ENCODE peak calls at places on chromosomes 11 and 22, in five cellular contexts. One of them, this sample, is unnamed.

GRCh38 chr11:80782135-80782885 is 1341.5 kb upstream of the TENM4 start:
- DNase-seq in kidney: no peak
- DNase-seq in SJSA1: no peak
- DNase-seq in foreskin fibroblast: no peak
- DNase-seq in CD8-positive, alpha-beta T cell: no peak
- DNase-seq in this sample: no peak

GRCh38 chr11:130166457-130166784 is 6.8 kb downstream of the ST14 start:
- DNase-seq in foreskin fibroblast: peak; percentile 95
- DNase-seq in CD8-positive, alpha-beta T cell: no peak
- DNase-seq in SJSA1: peak; percentile 18
- DNase-seq in kidney: no peak
- DNase-seq in this sample: peak; percentile 74

GRCh38 chr11:113179181-113179701 is 135.1 kb upstream of the TTC12 start:
- DNase-seq in SJSA1: no peak
- DNase-seq in foreskin fibroblast: no peak
- DNase-seq in kidney: no peak
- DNase-seq in CD8-positive, alpha-beta T cell: no peak
- DNase-seq in this sample: no peak

GRCh38 chr11:43327987-43328386 is 16.2 kb downstream of the API5 start:
- DNase-seq in foreskin fibroblast: peak; percentile 97
- DNase-seq in SJSA1: peak; percentile 66
- DNase-seq in CD8-positive, alpha-beta T cell: no peak
- DNase-seq in kidney: no peak
- DNase-seq in this sample: peak; percentile 72

GRCh38 chr11:107704432-107704831 is 7.4 kb downstream of the SLN start:
- DNase-seq in CD8-positive, alpha-beta T cell: no peak
- DNase-seq in kidney: no peak
- DNase-seq in foreskin fibroblast: peak; percentile 49
- DNase-seq in SJSA1: peak; percentile 43
- DNase-seq in this sample: no peak

GRCh38 chr11:128752379-128752778 is 58.5 kb downstream of the FLI1 start:
- DNase-seq in kidney: no peak
- DNase-seq in foreskin fibroblast: no peak
- DNase-seq in SJSA1: no peak
- DNase-seq in CD8-positive, alpha-beta T cell: no peak
- DNase-seq in this sample: no peak

GRCh38 chr11:75919525-75919924 is 104.5 kb downstream of the UVRAG start:
- DNase-seq in SJSA1: no peak
- DNase-seq in CD8-positive, alpha-beta T cell: no peak
- DNase-seq in foreskin fibroblast: peak; percentile 41
- DNase-seq in kidney: no peak
- DNase-seq in this sample: no peak

GRCh38 chr11:70841264-70841663 is 411.1 kb downstream of the SHANK2 start:
- DNase-seq in kidney: no peak
- DNase-seq in SJSA1: no peak
- DNase-seq in foreskin fibroblast: no peak
- DNase-seq in CD8-positive, alpha-beta T cell: no peak
- DNase-seq in this sample: no peak

GRCh38 chr22:25754527-25755202 is 12.7 kb downstream of the MYO18B start:
- DNase-seq in SJSA1: peak; percentile 94
- DNase-seq in CD8-positive, alpha-beta T cell: no peak
- DNase-seq in foreskin fibroblast: peak; percentile 67
- DNase-seq in kidney: no peak
- DNase-seq in this sample: no peak

GRCh38 chr11:122089111-122089510 is 26.9 kb downstream of the BLID start:
- DNase-seq in CD8-positive, alpha-beta T cell: no peak
- DNase-seq in foreskin fibroblast: peak; percentile 47
- DNase-seq in SJSA1: no peak
- DNase-seq in kidney: no peak
- DNase-seq in this sample: no peak

GRCh38 chr11:96310236-96310635 is 32.8 kb downstream of the MAML2 start:
- DNase-seq in foreskin fibroblast: peak; percentile 52
- DNase-seq in SJSA1: no peak
- DNase-seq in CD8-positive, alpha-beta T cell: no peak
- DNase-seq in kidney: no peak
- DNase-seq in this sample: no peak

GRCh38 chr11:123640677-123641494 is 13.5 kb downstream of the SCN3B start:
- DNase-seq in SJSA1: peak; percentile 3
- DNase-seq in foreskin fibroblast: peak; percentile 64
- DNase-seq in kidney: peak; percentile 69
- DNase-seq in CD8-positive, alpha-beta T cell: peak; percentile 36
- DNase-seq in this sample: no peak

DNA sequence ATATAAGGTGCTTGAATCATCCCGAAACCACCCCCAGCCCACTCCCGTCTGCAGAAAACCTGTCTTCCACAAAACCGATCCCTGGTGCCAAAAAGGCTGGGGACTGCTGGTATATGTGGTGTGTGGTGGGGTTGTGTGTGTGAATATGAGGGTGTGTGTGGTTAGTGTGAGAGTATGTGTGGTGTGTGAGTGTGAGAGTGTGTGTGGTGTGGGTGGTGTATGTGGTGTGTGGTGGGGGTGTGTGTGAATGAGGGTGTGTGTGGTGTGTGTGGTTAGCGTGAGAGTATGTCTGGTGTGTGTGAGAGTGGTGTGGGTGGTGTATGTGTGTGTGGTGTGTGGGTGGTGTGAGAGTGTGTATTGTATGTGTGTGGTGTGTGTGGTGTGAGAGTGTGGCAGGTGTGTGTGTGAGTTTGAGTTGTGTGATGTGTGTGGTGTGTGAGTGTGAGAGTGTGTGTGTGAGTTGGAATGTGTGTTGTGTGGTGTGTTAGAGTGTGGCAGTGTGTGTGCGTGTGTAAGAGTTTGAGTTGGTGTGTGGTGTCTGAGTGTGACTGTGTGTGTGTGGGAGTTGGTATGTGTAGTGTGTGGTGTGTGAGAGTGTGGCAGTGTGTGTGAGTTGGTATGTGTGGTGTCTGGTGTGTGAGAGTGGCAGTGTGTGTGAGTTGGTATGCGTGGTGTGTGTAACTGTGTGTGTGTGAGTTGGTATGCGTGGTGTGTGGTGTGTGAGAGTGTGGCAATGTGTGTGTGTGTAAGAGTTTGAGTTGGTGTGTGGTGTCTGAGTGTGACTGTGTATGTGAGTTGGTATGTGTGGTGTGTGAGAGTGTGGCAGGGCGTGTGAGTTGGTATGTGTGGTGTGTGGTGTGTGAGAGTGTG is 6.5 kb downstream of the UPK3A start:
- DNase-seq in SJSA1: no peak
- DNase-seq in foreskin fibroblast: no peak
- DNase-seq in CD8-positive, alpha-beta T cell: no peak
- DNase-seq in kidney: no peak
- DNase-seq in this sample: no peak
- H3K4me3 ChIP-seq in SJSA1: no peak overlapping the region
- H3K4me3 ChIP-seq in foreskin fibroblast: no peak overlapping the region
- H3K4me3 ChIP-seq in CD8-positive, alpha-beta T cell: no peak overlapping the region
- H3K4me3 ChIP-seq in kidney: no peak overlapping the region
- H3K4me3 ChIP-seq in this sample: no peak overlapping the region

GRCh38 chr11:18632841-18633240 is 1.3 kb downstream of the SPTY2D1 start:
- DNase-seq in SJSA1: no peak
- DNase-seq in CD8-positive, alpha-beta T cell: no peak
- DNase-seq in foreskin fibroblast: no peak
- DNase-seq in kidney: no peak
- DNase-seq in this sample: no peak

GRCh38 chr11:18633256-18634139 is 644 bp downstream of the SPTY2D1 start:
- DNase-seq in CD8-positive, alpha-beta T cell: peak; percentile 27
- DNase-seq in kidney: no peak
- DNase-seq in SJSA1: peak; percentile 1
- DNase-seq in foreskin fibroblast: peak; percentile 71
- DNase-seq in this sample: peak; percentile 48

GRCh38 chr11:18634140-18635032 is at the start of gene SPTY2D1:
- DNase-seq in foreskin fibroblast: peak; percentile 100
- DNase-seq in kidney: peak; percentile 100
- DNase-seq in SJSA1: peak; percentile 94
- DNase-seq in CD8-positive, alpha-beta T cell: peak; percentile 99
- DNase-seq in this sample: peak; percentile 97
- H3K4me3 ChIP-seq in foreskin fibroblast: peak within 1 kb of the TSS; percentile 95
- H3K4me3 ChIP-seq in kidney: peak within 1 kb of the TSS; percentile 95
- H3K4me3 ChIP-seq in SJSA1: peak within 1 kb of the TSS; percentile 58
- H3K4me3 ChIP-seq in CD8-positive, alpha-beta T cell: peak within 1 kb of the TSS; percentile 85
- H3K4me3 ChIP-seq in this sample: peak within 1 kb of the TSS; percentile 100

GRCh38 chr11:33801821-33802413 is 27.6 kb upstream of the FBXO3 start:
- DNase-seq in CD8-positive, alpha-beta T cell: no peak
- DNase-seq in foreskin fibroblast: peak; percentile 16
- DNase-seq in kidney: no peak
- DNase-seq in SJSA1: no peak
- DNase-seq in this sample: no peak
- H3K4me3 ChIP-seq in CD8-positive, alpha-beta T cell: no peak overlapping the region
- H3K4me3 ChIP-seq in foreskin fibroblast: peak overlapping the region; percentile 32
- H3K4me3 ChIP-seq in kidney: peak overlapping the region; percentile 63
- H3K4me3 ChIP-seq in SJSA1: peak overlapping the region; percentile 27
- H3K4me3 ChIP-seq in this sample: peak overlapping the region; percentile 23

DNA sequence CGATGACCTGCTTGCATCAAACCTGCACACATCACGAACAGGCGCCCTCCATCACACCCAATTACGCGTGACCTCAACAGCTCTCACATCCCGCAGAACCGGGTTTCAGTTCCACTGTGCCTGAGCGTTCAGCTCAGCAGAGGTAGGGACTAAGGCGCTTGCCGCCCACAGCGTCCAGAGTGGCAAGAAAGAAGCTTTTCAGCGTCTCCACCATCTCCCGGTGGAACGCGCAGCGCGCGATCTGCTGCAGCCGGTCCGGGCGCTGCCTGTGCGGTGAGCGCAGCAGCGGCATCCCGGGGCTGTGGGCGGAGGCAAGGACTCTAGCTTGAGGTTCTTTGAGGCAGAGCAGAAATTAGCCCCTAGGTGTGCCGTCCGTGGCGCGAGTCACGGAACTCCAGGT is 1.5 kb upstream of the CALCA start:
- DNase-seq in foreskin fibroblast: peak; percentile 68
- DNase-seq in SJSA1: no peak
- DNase-seq in kidney: peak; percentile 76
- DNase-seq in CD8-positive, alpha-beta T cell: no peak
- DNase-seq in this sample: no peak
- H3K4me3 ChIP-seq in foreskin fibroblast: no peak overlapping the region
- H3K4me3 ChIP-seq in SJSA1: no peak overlapping the region
- H3K4me3 ChIP-seq in kidney: peak overlapping the region; percentile 32
- H3K4me3 ChIP-seq in CD8-positive, alpha-beta T cell: peak overlapping the region; percentile 59
- H3K4me3 ChIP-seq in this sample: no peak overlapping the region

GRCh38 chr11:83033972-83034672 is 37.6 kb downstream of the RAB30 start:
- DNase-seq in foreskin fibroblast: peak; percentile 95
- DNase-seq in CD8-positive, alpha-beta T cell: no peak
- DNase-seq in SJSA1: no peak
- DNase-seq in kidney: no peak
- DNase-seq in this sample: peak; percentile 81

GRCh38 chr11:83036701-83037100 is 35.0 kb downstream of the RAB30 start:
- DNase-seq in CD8-positive, alpha-beta T cell: no peak
- DNase-seq in SJSA1: no peak
- DNase-seq in foreskin fibroblast: no peak
- DNase-seq in kidney: no peak
- DNase-seq in this sample: no peak

GRCh38 chr11:83034673-83035014 is 37.1 kb downstream of the RAB30 start:
- DNase-seq in kidney: no peak
- DNase-seq in CD8-positive, alpha-beta T cell: no peak
- DNase-seq in foreskin fibroblast: no peak
- DNase-seq in SJSA1: no peak
- DNase-seq in this sample: no peak

GRCh38 chr11:83035070-83035854 is 36.4 kb downstream of the RAB30 start:
- DNase-seq in kidney: no peak
- DNase-seq in foreskin fibroblast: peak; percentile 62
- DNase-seq in CD8-positive, alpha-beta T cell: no peak
- DNase-seq in SJSA1: no peak
- DNase-seq in this sample: no peak

GRCh38 chr11:83033367-83033766 is 38.3 kb downstream of the RAB30 start:
- DNase-seq in SJSA1: no peak
- DNase-seq in foreskin fibroblast: no peak
- DNase-seq in kidney: no peak
- DNase-seq in CD8-positive, alpha-beta T cell: no peak
- DNase-seq in this sample: no peak
- H3K4me3 ChIP-seq in SJSA1: no peak overlapping the region
- H3K4me3 ChIP-seq in foreskin fibroblast: peak overlapping the region; percentile 15
- H3K4me3 ChIP-seq in kidney: no peak overlapping the region
- H3K4me3 ChIP-seq in CD8-positive, alpha-beta T cell: no peak overlapping the region
- H3K4me3 ChIP-seq in this sample: no peak overlapping the region

GRCh38 chr22:19176175-19176630 is 2.3 kb downstream of the SLC25A1 start:
- DNase-seq in SJSA1: no peak
- DNase-seq in CD8-positive, alpha-beta T cell: no peak
- DNase-seq in kidney: no peak
- DNase-seq in foreskin fibroblast: peak; percentile 27
- DNase-seq in this sample: no peak
- H3K4me3 ChIP-seq in SJSA1: no peak overlapping the region
- H3K4me3 ChIP-seq in CD8-positive, alpha-beta T cell: no peak overlapping the region
- H3K4me3 ChIP-seq in kidney: no peak overlapping the region
- H3K4me3 ChIP-seq in foreskin fibroblast: no peak overlapping the region
- H3K4me3 ChIP-seq in this sample: peak overlapping the region; percentile 71

GRCh38 chr11:111326824-111327223 is 28.5 kb downstream of the POU2AF3 start:
- DNase-seq in foreskin fibroblast: no peak
- DNase-seq in SJSA1: no peak
- DNase-seq in CD8-positive, alpha-beta T cell: no peak
- DNase-seq in kidney: no peak
- DNase-seq in this sample: no peak
- H3K4me3 ChIP-seq in foreskin fibroblast: no peak overlapping the region
- H3K4me3 ChIP-seq in SJSA1: no peak overlapping the region
- H3K4me3 ChIP-seq in CD8-positive, alpha-beta T cell: no peak overlapping the region
- H3K4me3 ChIP-seq in kidney: no peak overlapping the region
- H3K4me3 ChIP-seq in this sample: no peak overlapping the region

GRCh38 chr22:31491218-31491962 is 1.7 kb upstream of the EIF4ENIF1 start:
- DNase-seq in CD8-positive, alpha-beta T cell: no peak
- DNase-seq in kidney: no peak
- DNase-seq in SJSA1: no peak
- DNase-seq in foreskin fibroblast: no peak
- DNase-seq in this sample: no peak
- H3K4me3 ChIP-seq in CD8-positive, alpha-beta T cell: no peak overlapping the region
- H3K4me3 ChIP-seq in kidney: peak overlapping the region; percentile 86
- H3K4me3 ChIP-seq in SJSA1: no peak overlapping the region
- H3K4me3 ChIP-seq in foreskin fibroblast: peak overlapping the region; percentile 95
- H3K4me3 ChIP-seq in this sample: peak overlapping the region; percentile 88

DNA sequence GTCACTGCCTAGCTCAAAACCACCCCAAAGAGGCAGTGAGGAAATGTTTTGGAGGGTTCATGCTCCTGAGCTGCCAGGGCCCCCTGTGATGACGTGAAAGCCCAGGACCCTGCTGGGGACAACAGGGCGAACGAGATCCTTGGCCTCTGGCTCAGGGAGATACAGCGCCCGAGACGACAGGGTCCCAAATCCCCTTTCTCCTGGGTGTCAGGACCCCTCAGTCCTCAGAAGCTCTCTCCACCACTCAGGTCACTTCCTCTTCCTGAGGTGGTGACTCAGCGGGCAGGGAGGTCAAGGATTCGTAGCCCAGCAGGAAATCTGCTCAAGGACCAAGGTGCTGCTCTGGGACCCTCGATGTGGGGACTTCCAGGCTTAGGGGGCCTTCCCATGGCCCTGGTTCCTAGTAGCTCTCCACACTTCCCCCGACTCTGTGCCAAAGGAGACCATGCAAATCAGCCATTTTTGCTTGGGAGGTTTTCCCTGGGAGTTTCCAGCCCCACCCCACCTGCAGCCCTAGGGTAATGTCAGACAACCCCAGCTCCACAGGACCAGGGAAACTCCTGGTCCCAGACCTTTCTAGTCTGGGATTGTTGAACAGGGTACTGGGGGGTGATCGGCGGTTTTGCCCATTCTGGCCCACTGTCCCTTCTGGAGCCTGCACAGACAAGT is 12.8 kb downstream of the BCL9L start:
- DNase-seq in SJSA1: peak; percentile 28
- DNase-seq in kidney: peak; percentile 75
- DNase-seq in CD8-positive, alpha-beta T cell: peak; percentile 32
- DNase-seq in foreskin fibroblast: peak; percentile 55
- DNase-seq in this sample: no peak
- H3K4me3 ChIP-seq in SJSA1: no peak overlapping the region
- H3K4me3 ChIP-seq in kidney: no peak overlapping the region
- H3K4me3 ChIP-seq in CD8-positive, alpha-beta T cell: peak overlapping the region; percentile 44
- H3K4me3 ChIP-seq in foreskin fibroblast: no peak overlapping the region
- H3K4me3 ChIP-seq in this sample: no peak overlapping the region